ENCODE peak calls at places on chromosomes 16 and 17, in seven cellular contexts. L is naive thymus-derived CD4-positive, alpha-beta T cell; B is CD8-positive, alpha-beta memory T cell; G is uterus; H is fibroblast of lung; Z is A549; Y is heart left ventricle. O is an unnamed sample.

GRCh38 chr17:8894673-8895578 is 27.5 kb upstream of the PIK3R6 start:
- DNase-seq in G (no peak), B (peak; percentile 46), H (peak; percentile 73), L (no peak), Y (no peak), Z (peak; percentile 93), O (peak; percentile 41)

GRCh38 chr16:23852794-23853562 is 17.2 kb downstream of the PRKCB start:
- DNase-seq in H (no peak), G (no peak), L (no peak), Z (no peak), B (no peak), Y (no peak), O (no peak)

GRCh38 chr17:45296003-45296832 is 20.6 kb downstream of the MAP3K14 start:
- DNase-seq in G (no peak), Z (no peak), L (no peak), Y (no peak), H (no peak), B (no peak), O (no peak)

GRCh38 chr16:68792465-68793324 is 50.6 kb upstream of the TANGO6 start:
- DNase-seq in L (no peak), Z (peak; percentile 21), H (peak; percentile 66), Y (no peak), G (no peak), B (no peak), O (no peak)

GRCh38 chr16:86343111-86343642 is 167.2 kb upstream of the FOXF1 start:
- DNase-seq in Z (no peak), L (no peak), H (peak; percentile 94), G (peak; percentile 61), B (no peak), Y (no peak), O (peak; percentile 82)

GRCh38 chr16:82317411-82318168 is 147.6 kb upstream of the MPHOSPH6 start:
- DNase-seq in G (no peak), L (no peak), Y (no peak), B (no peak), Z (no peak), H (no peak), O (no peak)

GRCh38 chr16:22380529-22380928 is 6.1 kb upstream of the CDR2 start:
- DNase-seq in B (no peak), Y (no peak), H (peak; percentile 53), G (no peak), Z (no peak), L (no peak), O (no peak)

GRCh38 chr17:75486951-75487350 is 28.4 kb downstream of the CASKIN2 start:
- DNase-seq in G (no peak), Y (peak; percentile 30), L (no peak), B (no peak), Z (no peak), H (no peak), O (no peak)

GRCh38 chr16:77859493-77860232 is 71.3 kb downstream of the VAT1L start:
- DNase-seq in L (no peak), Y (no peak), Z (no peak), G (no peak), B (no peak), H (no peak), O (no peak)

GRCh38 chr17:61414936-61415251 is 15.3 kb downstream of the TBX2 start:
- DNase-seq in G (no peak), Y (no peak), B (no peak), L (no peak), Z (no peak), H (no peak), O (no peak)

GRCh38 chr16:83350466-83350865 is 457.3 kb upstream of the HSBP1 start:
- DNase-seq in Z (no peak), G (peak; percentile 40), L (no peak), Y (no peak), B (no peak), H (no peak), O (no peak)

GRCh38 chr17:17445925-17446665 is 30.7 kb upstream of the MED9 start:
- DNase-seq in Y (no peak), H (peak; percentile 78), Z (peak; percentile 98), B (no peak), G (no peak), L (no peak), O (peak; percentile 95)

GRCh38 chr17:78369791-78370381 is 8.6 kb upstream of the PGS1 start:
- DNase-seq in H (no peak), B (no peak), L (no peak), G (no peak), Y (no peak), Z (no peak), O (no peak)

GRCh38 chr17:37373530-37374159 is 2.1 kb upstream of the C17orf78 start:
- DNase-seq in G (peak; percentile 43), Y (no peak), H (peak; percentile 88), L (peak; percentile 41), Z (peak; percentile 82), B (peak; percentile 60), O (peak; percentile 62)

GRCh38 chr16:20683812-20684211 is 13.7 kb downstream of the ACSM1 start:
- DNase-seq in L (no peak), G (no peak), B (no peak), Y (no peak), Z (no peak), H (no peak), O (no peak)

GRCh38 chr16:89131783-89132182 is 38.1 kb downstream of the ACSF3 start:
- DNase-seq in G (no peak), L (no peak), Z (no peak), Y (peak; percentile 45), H (no peak), B (no peak), O (no peak)

GRCh38 chr16:87384162-87384999 is 805 bp upstream of the FBXO31 start:
- DNase-seq in H (no peak), Y (peak; percentile 85), B (no peak), L (no peak), Z (peak; percentile 42), G (no peak), O (peak; percentile 78)

GRCh38 chr17:42682400-42683384 is at the start of gene CNTNAP1:
- DNase-seq in G (peak; percentile 80), B (no peak), H (peak; percentile 69), Z (peak; percentile 77), Y (peak; percentile 77), L (no peak), O (peak; percentile 52)

GRCh38 chr17:40038882-40039513 is 15.2 kb downstream of the MED24 start:
- DNase-seq in H (peak; percentile 91), G (peak; percentile 88), B (no peak), L (no peak), Z (peak; percentile 56), Y (peak; percentile 69), O (peak; percentile 70)

GRCh38 chr16:80693553-80693952 is 110.8 kb downstream of the CDYL2 start:
- DNase-seq in G (no peak), H (no peak), Z (no peak), B (no peak), L (no peak), Y (no peak), O (no peak)

GRCh38 chr17:29291163-29291752 is 2.7 kb downstream of the NUFIP2 start:
- DNase-seq in Z (peak; percentile 51), H (peak; percentile 83), G (no peak), L (peak; percentile 50), B (peak; percentile 66), Y (no peak), O (peak; percentile 64)

GRCh38 chr16:66851166-66851964 is 7.2 kb downstream of the CA7 start:
- DNase-seq in B (no peak), Z (no peak), L (no peak), G (no peak), H (no peak), Y (no peak), O (no peak)

GRCh38 chr17:73746314-73747073 is 102.2 kb upstream of the SDK2 start:
- DNase-seq in Z (no peak), Y (no peak), L (no peak), H (no peak), B (no peak), G (no peak), O (no peak)

GRCh38 chr17:21191698-21192097 is 22.3 kb downstream of the TMEM11 start:
- DNase-seq in G (no peak), L (no peak), Z (no peak), B (no peak), H (peak; percentile 33), Y (no peak), O (no peak)

GRCh38 chr17:4009164-4009785 is 45.0 kb upstream of the ATP2A3 start:
- DNase-seq in L (no peak), Z (no peak), Y (no peak), B (no peak), G (no peak), H (peak; percentile 34), O (no peak)
- H3K27ac ChIP-seq in L (no peak overlapping the region), Z (no peak overlapping the region), Y (no peak overlapping the region), B (no peak overlapping the region), G (no peak overlapping the region), H (no peak overlapping the region), O (no peak overlapping the region)

GRCh38 chr17:81833921-81834830 is 674 bp downstream of the PPP1R27 start:
- DNase-seq in B (no peak), H (no peak), Y (no peak), L (no peak), G (no peak), Z (no peak), O (no peak)
- H3K4me3 ChIP-seq in B (peak overlapping the region; percentile 72), H (peak overlapping the region; percentile 74), Y (peak overlapping the region; percentile 83), L (peak overlapping the region; percentile 82), G (peak overlapping the region; percentile 58), Z (peak overlapping the region; percentile 94), O (peak overlapping the region; percentile 87)

GRCh38 chr17:5510776-5511175 is 24.4 kb downstream of the MIS12 start:
- DNase-seq in Y (no peak), H (no peak), L (no peak), Z (no peak), B (no peak), G (no peak), O (no peak)
- H3K27ac ChIP-seq in Y (no peak overlapping the region), H (no peak overlapping the region), L (no peak overlapping the region), Z (no peak overlapping the region), B (no peak overlapping the region), G (peak overlapping the region; percentile 68), O (peak overlapping the region; percentile 88)

GRCh38 chr17:27088767-27089078 is 205.2 kb upstream of the WSB1 start:
- DNase-seq in Z (no peak), Y (no peak), H (no peak), L (no peak), B (no peak), G (no peak), O (no peak)
- H3K4me3 ChIP-seq in Z (no peak overlapping the region), Y (no peak overlapping the region), H (no peak overlapping the region), L (no peak overlapping the region), B (no peak overlapping the region), G (no peak overlapping the region), O (no peak overlapping the region)

DNA sequence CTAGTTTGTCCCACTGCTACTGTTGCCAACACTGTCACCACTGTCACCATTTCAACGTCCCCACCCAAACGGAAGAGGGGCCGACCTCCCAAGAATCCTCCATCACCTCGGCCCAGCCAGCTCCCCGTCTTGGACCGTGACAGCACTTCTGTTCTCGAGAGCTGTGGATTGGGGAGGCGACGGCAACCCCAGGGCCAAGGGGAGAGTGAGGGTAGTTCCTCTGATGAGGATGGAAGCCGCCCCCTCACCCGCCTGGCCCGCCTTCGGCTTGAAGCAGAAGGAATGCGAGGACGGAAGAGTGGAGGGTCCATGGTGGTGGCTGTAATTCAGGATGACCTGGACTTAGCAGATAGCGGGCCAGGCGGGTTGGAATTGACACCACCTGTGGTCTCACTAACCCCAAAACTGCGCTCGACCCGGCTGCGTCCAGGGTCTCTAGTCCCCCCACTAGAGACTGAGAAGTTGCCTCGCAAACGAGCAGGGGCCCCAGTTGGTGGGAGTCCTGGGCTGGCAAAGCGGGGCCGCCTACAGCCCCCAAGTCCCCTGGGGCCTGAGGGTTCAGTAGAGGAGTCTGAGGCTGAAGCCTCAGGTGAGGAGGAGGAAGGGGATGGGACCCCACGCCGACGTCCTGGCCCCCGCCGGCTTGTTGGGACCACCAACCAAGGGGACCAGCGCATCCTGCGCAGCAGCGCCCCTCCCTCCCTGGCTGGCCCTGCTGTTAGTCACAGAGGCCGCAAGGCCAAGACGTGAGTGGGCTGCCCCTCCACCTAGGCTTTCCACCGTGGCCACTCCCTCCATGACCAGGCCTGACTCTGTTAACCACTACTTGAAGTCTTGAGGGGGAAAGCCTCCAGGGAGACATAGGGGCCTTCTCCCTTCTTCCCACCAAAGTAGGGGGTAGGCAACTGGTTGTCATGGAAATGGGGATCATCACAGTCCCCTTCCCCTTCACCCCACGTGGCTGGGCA is 9.0 kb upstream of the PHKG2 start:
- DNase-seq in Y (no peak), G (no peak), B (no peak), Z (no peak), H (no peak), L (no peak), O (no peak)
- H3K27ac ChIP-seq in Y (no peak overlapping the region), G (no peak overlapping the region), B (no peak overlapping the region), Z (peak overlapping the region; percentile 83), H (peak overlapping the region; percentile 65), L (no peak overlapping the region), O (no peak overlapping the region)